ENCODE peak calls at places on chromosomes 5 and 9, in four cellular contexts. L, Z, E and R are unnamed samples.

GRCh38 chr5:118405650-118406061 is 582.7 kb downstream of the DTWD2 start:
- DNase-seq in L (no peak), Z (no peak), E (no peak), R (no peak)

GRCh38 chr9:121773954-121774714 is 122.7 kb downstream of the DAB2IP start:
- DNase-seq in L (no peak), Z (no peak), E (no peak), R (peak)

GRCh38 chr9:70127540-70128416 is 84.1 kb downstream of the MAMDC2 start:
- DNase-seq in L (no peak), Z (no peak), E (no peak), R (no peak)

GRCh38 chr5:107466233-107466769 is 204.4 kb downstream of the EFNA5 start:
- DNase-seq in L (no peak), Z (peak), E (no peak), R (no peak)

GRCh38 chr5:107215581-107215980 is 455.2 kb downstream of the EFNA5 start:
- DNase-seq in L (no peak), Z (no peak), E (no peak), R (no peak)

GRCh38 chr5:150152636-150153462 is 2.8 kb downstream of the PDGFRB start:
- DNase-seq in L (no peak), Z (no peak), E (no peak), R (no peak)

GRCh38 chr9:134065720-134066419 is 2.0 kb downstream of the BRD3 start:
- DNase-seq in L (peak), Z (peak), E (peak), R (peak)

GRCh38 chr9:83422512-83422911 is 115.7 kb downstream of the FRMD3 start:
- DNase-seq in L (no peak), Z (no peak), E (no peak), R (no peak)

GRCh38 chr9:34929506-34930102 is 28.5 kb upstream of the PHF24 start:
- DNase-seq in L (peak), Z (peak), E (peak), R (peak)

GRCh38 chr9:90991953-90992352 is 190.3 kb downstream of the SYK start:
- DNase-seq in L (no peak), Z (no peak), E (no peak), R (no peak)

GRCh38 chr9:114836769-114837168 is 30.9 kb upstream of the TNFSF15 start:
- DNase-seq in L (no peak), Z (no peak), E (no peak), R (no peak)

GRCh38 chr5:135887881-135888614 is 7.6 kb downstream of the IL9 start:
- DNase-seq in L (no peak), Z (no peak), E (no peak), R (no peak)

GRCh38 chr5:139445325-139446170 is 6.2 kb upstream of the DNAJC18 start:
- DNase-seq in L (no peak), Z (peak), E (no peak), R (no peak)

GRCh38 chr5:134092875-134093274 is 21.6 kb upstream of the TCF7 start:
- DNase-seq in L (no peak), Z (peak), E (no peak), R (no peak)

GRCh38 chr9:6565312-6565711 is 80.2 kb downstream of the GLDC start:
- DNase-seq in L (no peak), Z (no peak), E (no peak), R (no peak)

GRCh38 chr9:136013116-136013515 is 51.9 kb upstream of the UBAC1 start:
- DNase-seq in L (no peak), Z (no peak), E (no peak), R (peak)

GRCh38 chr5:80793354-80793753 is 138.6 kb upstream of the DHFR start:
- DNase-seq in L (no peak), Z (peak), E (no peak), R (no peak)

GRCh38 chr5:61010759-61011460 is 65.9 kb downstream of the NDUFAF2 start:
- DNase-seq in L (no peak), Z (no peak), E (peak), R (no peak)

GRCh38 chr9:81305561-81306182 is 383.7 kb downstream of the TLE1 start:
- DNase-seq in L (no peak), Z (no peak), E (peak), R (no peak)

GRCh38 chr5:158414780-158415179 is 555.8 kb upstream of the CLINT1 start:
- DNase-seq in L (no peak), Z (peak), E (no peak), R (no peak)

GRCh38 chr5:135689506-135689905 is 110.7 kb upstream of the CXCL14 start:
- DNase-seq in L (no peak), Z (no peak), E (no peak), R (no peak)

GRCh38 chr9:100670719-100671118 is 92.8 kb downstream of the CAVIN4 start:
- DNase-seq in L (no peak), Z (no peak), E (no peak), R (no peak)

GRCh38 chr9:79583957-79584654 is 12.3 kb downstream of the TLE4 start:
- DNase-seq in L (peak), Z (no peak), E (no peak), R (peak)

GRCh38 chr9:114911167-114911821 is 19.1 kb downstream of the TNFSF8 start:
- DNase-seq in L (no peak), Z (peak), E (peak), R (no peak)

GRCh38 chr5:77518304-77518703 is 26.2 kb upstream of the WDR41 start:
- DNase-seq in L (no peak), Z (peak), E (no peak), R (no peak)

GRCh38 chr5:142221091-142221860 is 103.5 kb downstream of the SPRY4 start:
- DNase-seq in L (no peak), Z (no peak), E (peak), R (no peak)

GRCh38 chr9:126337690-126338426 is 11.2 kb downstream of the MVB12B start:
- DNase-seq in L (no peak), Z (no peak), E (no peak), R (no peak)

GRCh38 chr9:136328011-136328621 is 777 bp downstream of the GPSM1 start:
- DNase-seq in L (no peak), Z (peak), E (no peak), R (no peak)

GRCh38 chr5:43191740-43192557 is at the start of gene NIM1K:
- DNase-seq in L (peak), Z (no peak), E (peak), R (peak)

GRCh38 chr9:94894111-94894699 is 167.7 kb downstream of the AOPEP start:
- DNase-seq in L (no peak), Z (no peak), E (no peak), R (no peak)

GRCh38 chr5:108659531-108659930 is 88.2 kb upstream of the FER start:
- DNase-seq in L (no peak), Z (no peak), E (no peak), R (no peak)